ENCODE peak calls at places on chromosome 14, in nine cellular contexts. Q, U, G, S, Y, P, H, D and E are unnamed samples.

GRCh38 chr14:94897092-94897491 is 127.2 kb upstream of the GSC start:
- DNase-seq in Q (no peak), U (no peak), G (peak; percentile 5), S (no peak), Y (peak; percentile 67), P (no peak), H (no peak), D (no peak), E (peak; percentile 88)

GRCh38 chr14:53953002-53953827 is 3.4 kb downstream of the BMP4 start:
- DNase-seq in Q (peak; percentile 69), U (no peak), G (no peak), S (peak; percentile 56), Y (peak; percentile 93), P (peak; percentile 81), H (no peak), D (no peak), E (peak; percentile 48)

GRCh38 chr14:100979780-100980179 is 76.3 kb upstream of the RTL1 start:
- DNase-seq in Q (peak; percentile 85), U (no peak), G (peak; percentile 59), S (peak; percentile 21), Y (no peak), P (no peak), H (no peak), D (no peak), E (peak; percentile 47)

GRCh38 chr14:76924363-76925151 is 98.3 kb downstream of the LRRC74A start:
- DNase-seq in Q (no peak), U (no peak), G (no peak), S (no peak), Y (peak; percentile 68), P (peak; percentile 99), H (no peak), D (no peak), E (no peak)

GRCh38 chr14:51576899-51577298 is 74.8 kb upstream of the FRMD6 start:
- DNase-seq in Q (peak; percentile 26), U (no peak), G (no peak), S (no peak), Y (no peak), P (no peak), H (no peak), D (no peak), E (no peak)

GRCh38 chr14:93114713-93115068 is 1.0 kb downstream of the ITPK1 start:
- DNase-seq in Q (no peak), U (no peak), G (no peak), S (no peak), Y (peak; percentile 68), P (no peak), H (no peak), D (no peak), E (no peak)

GRCh38 chr14:74407801-74408154 is 18.2 kb downstream of the SYNDIG1L start:
- DNase-seq in Q (no peak), U (no peak), G (no peak), S (no peak), Y (no peak), P (no peak), H (no peak), D (no peak), E (no peak)

GRCh38 chr14:56199976-56200577 is 81.9 kb downstream of the PELI2 start:
- DNase-seq in Q (no peak), U (no peak), G (no peak), S (no peak), Y (no peak), P (no peak), H (no peak), D (no peak), E (no peak)

GRCh38 chr14:92121207-92121669 is 268 bp downstream of the NDUFB1 start:
- DNase-seq in Q (peak; percentile 6), U (no peak), G (no peak), S (no peak), Y (peak; percentile 69), P (no peak), H (no peak), D (peak; percentile 11), E (peak; percentile 55)

GRCh38 chr14:28766505-28767238 is at the start of gene FOXG1:
- DNase-seq in Q (no peak), U (no peak), G (no peak), S (no peak), Y (no peak), P (peak; percentile 93), H (no peak), D (no peak), E (no peak)

GRCh38 chr14:23068792-23069412 is 11.6 kb upstream of the CDH24 start:
- DNase-seq in Q (peak; percentile 93), U (peak; percentile 70), G (peak; percentile 61), S (no peak), Y (peak; percentile 85), P (no peak), H (no peak), D (peak; percentile 74), E (peak; percentile 90)

GRCh38 chr14:102275866-102276265 is 29.1 kb downstream of the MOK start:
- DNase-seq in Q (no peak), U (no peak), G (no peak), S (no peak), Y (no peak), P (no peak), H (no peak), D (no peak), E (no peak)

GRCh38 chr14:36055052-36055378 is 121.5 kb downstream of the PTCSC3 start:
- DNase-seq in Q (no peak), U (no peak), G (no peak), S (no peak), Y (no peak), P (no peak), H (no peak), D (no peak), E (no peak)

GRCh38 chr14:67166450-67166853 is 22.8 kb upstream of the GARIN2 start:
- DNase-seq in Q (peak; percentile 54), U (peak; percentile 11), G (no peak), S (peak; percentile 8), Y (no peak), P (no peak), H (no peak), D (peak; percentile 5), E (peak; percentile 45)

GRCh38 chr14:100640481-100641273 is 53.5 kb upstream of the BEGAIN start:
- DNase-seq in Q (no peak), U (peak; percentile 78), G (no peak), S (no peak), Y (no peak), P (no peak), H (peak; percentile 82), D (peak; percentile 18), E (no peak)

GRCh38 chr14:65334765-65335411 is 77.6 kb upstream of the FUT8 start:
- DNase-seq in Q (no peak), U (no peak), G (no peak), S (no peak), Y (no peak), P (peak; percentile 47), H (no peak), D (no peak), E (no peak)

GRCh38 chr14:64476438-64476837 is 11.1 kb downstream of the AKAP5 start:
- DNase-seq in Q (no peak), U (no peak), G (no peak), S (no peak), Y (no peak), P (no peak), H (no peak), D (no peak), E (no peak)

GRCh38 chr14:76480426-76480825 is 104.5 kb downstream of the ESRRB start:
- DNase-seq in Q (no peak), U (no peak), G (no peak), S (no peak), Y (no peak), P (no peak), H (no peak), D (no peak), E (no peak)

GRCh38 chr14:69720912-69721311 is 46.0 kb upstream of the SRSF5 start:
- DNase-seq in Q (no peak), U (no peak), G (no peak), S (no peak), Y (no peak), P (no peak), H (no peak), D (no peak), E (no peak)

GRCh38 chr14:32259368-32260013 is 56.4 kb upstream of the RNU6-8 start:
- DNase-seq in Q (peak; percentile 47), U (no peak), G (no peak), S (peak; percentile 30), Y (no peak), P (no peak), H (peak; percentile 26), D (no peak), E (peak; percentile 19)

GRCh38 chr14:37278673-37279538 is 81.2 kb downstream of the MIPOL1 start:
- DNase-seq in Q (no peak), U (no peak), G (no peak), S (no peak), Y (no peak), P (no peak), H (no peak), D (no peak), E (no peak)

GRCh38 chr14:36066636-36067035 is 109.9 kb downstream of the PTCSC3 start:
- DNase-seq in Q (no peak), U (no peak), G (no peak), S (no peak), Y (no peak), P (no peak), H (no peak), D (no peak), E (no peak)

GRCh38 chr14:68079941-68080697 is 260.5 kb downstream of the RAD51B start:
- DNase-seq in Q (no peak), U (no peak), G (no peak), S (no peak), Y (no peak), P (no peak), H (no peak), D (no peak), E (no peak)

GRCh38 chr14:99754141-99755067 is 38.8 kb upstream of the EML1 start:
- DNase-seq in Q (no peak), U (no peak), G (no peak), S (no peak), Y (no peak), P (peak; percentile 90), H (no peak), D (no peak), E (no peak)

GRCh38 chr14:94548999-94549985 is 11.9 kb upstream of the SERPINA4 start:
- DNase-seq in Q (no peak), U (peak; percentile 36), G (no peak), S (no peak), Y (peak; percentile 85), P (peak; percentile 50), H (peak; percentile 22), D (no peak), E (peak; percentile 62)

GRCh38 chr14:104100171-104101085 is 14.9 kb downstream of the ASPG start:
- DNase-seq in Q (no peak), U (no peak), G (no peak), S (no peak), Y (no peak), P (no peak), H (no peak), D (no peak), E (no peak)

GRCh38 chr14:61459229-61459628 is 137.8 kb downstream of the PRKCH start:
- DNase-seq in Q (no peak), U (no peak), G (no peak), S (no peak), Y (no peak), P (no peak), H (no peak), D (no peak), E (no peak)

GRCh38 chr14:93892505-93892839 is 34.7 kb upstream of the FAM181A start:
- DNase-seq in Q (no peak), U (no peak), G (no peak), S (no peak), Y (no peak), P (no peak), H (no peak), D (no peak), E (no peak)

GRCh38 chr14:96363751-96364336 is 518 bp downstream of the GSKIP start:
- DNase-seq in Q (peak; percentile 51), U (peak; percentile 31), G (no peak), S (peak; percentile 10), Y (peak; percentile 64), P (peak; percentile 86), H (no peak), D (no peak), E (peak; percentile 36)

GRCh38 chr14:71486274-71486673 is 446.0 kb upstream of the RGS6 start:
- DNase-seq in Q (no peak), U (no peak), G (no peak), S (no peak), Y (no peak), P (no peak), H (no peak), D (no peak), E (no peak)